ENCODE peak calls at places on chromosomes 5 and 9, in ten cellular contexts. One of them, this sample, is unnamed.

GRCh38 chr5:34923694-34924461 is 5.5 kb upstream of the DNAJC21 start:
- DNase-seq in RCC 7860: peak
- DNase-seq in D341Med: no peak
- DNase-seq in activated naive CD4-positive, alpha-beta T cell treated with Interleukin-2 at 50 U/mL for 16 hours: peak
- DNase-seq in activated T-helper 1 cell treated with Interleukin-2 at 50 U/mL for 16 hours: no peak
- DNase-seq in GM04503: peak
- DNase-seq in hypothalamus: no peak
- DNase-seq in HT1080: peak
- DNase-seq in activated effector memory CD4-positive, alpha-beta T cell treated with Interleukin-2 at 50 U/mL for 16 hours: no peak
- DNase-seq in GM23248: peak
- DNase-seq in this sample: peak

GRCh38 chr9:133708123-133708769 is 29.9 kb downstream of the SARDH start:
- DNase-seq in RCC 7860: no peak
- DNase-seq in D341Med: no peak
- DNase-seq in activated naive CD4-positive, alpha-beta T cell treated with Interleukin-2 at 50 U/mL for 16 hours: no peak
- DNase-seq in activated T-helper 1 cell treated with Interleukin-2 at 50 U/mL for 16 hours: no peak
- DNase-seq in GM04503: no peak
- DNase-seq in hypothalamus: no peak
- DNase-seq in HT1080: no peak
- DNase-seq in activated effector memory CD4-positive, alpha-beta T cell treated with Interleukin-2 at 50 U/mL for 16 hours: no peak
- DNase-seq in GM23248: no peak
- DNase-seq in this sample: no peak

GRCh38 chr9:129587487-129588262 is 33.2 kb downstream of the C9orf50 start:
- DNase-seq in RCC 7860: no peak
- DNase-seq in D341Med: no peak
- DNase-seq in activated naive CD4-positive, alpha-beta T cell treated with Interleukin-2 at 50 U/mL for 16 hours: no peak
- DNase-seq in activated T-helper 1 cell treated with Interleukin-2 at 50 U/mL for 16 hours: no peak
- DNase-seq in GM04503: no peak
- DNase-seq in hypothalamus: no peak
- DNase-seq in HT1080: peak
- DNase-seq in activated effector memory CD4-positive, alpha-beta T cell treated with Interleukin-2 at 50 U/mL for 16 hours: no peak
- DNase-seq in GM23248: no peak
- DNase-seq in this sample: peak

GRCh38 chr9:94156549-94157407 is 72.5 kb downstream of the PTPDC1 start:
- DNase-seq in RCC 7860: peak
- DNase-seq in D341Med: no peak
- DNase-seq in activated naive CD4-positive, alpha-beta T cell treated with Interleukin-2 at 50 U/mL for 16 hours: no peak
- DNase-seq in activated T-helper 1 cell treated with Interleukin-2 at 50 U/mL for 16 hours: no peak
- DNase-seq in GM04503: no peak
- DNase-seq in hypothalamus: peak
- DNase-seq in HT1080: peak
- DNase-seq in activated effector memory CD4-positive, alpha-beta T cell treated with Interleukin-2 at 50 U/mL for 16 hours: no peak
- DNase-seq in GM23248: peak
- DNase-seq in this sample: peak

GRCh38 chr9:135760465-135760864 is 58.5 kb downstream of the KCNT1 start:
- DNase-seq in RCC 7860: no peak
- DNase-seq in D341Med: no peak
- DNase-seq in activated naive CD4-positive, alpha-beta T cell treated with Interleukin-2 at 50 U/mL for 16 hours: no peak
- DNase-seq in activated T-helper 1 cell treated with Interleukin-2 at 50 U/mL for 16 hours: no peak
- DNase-seq in GM04503: no peak
- DNase-seq in hypothalamus: no peak
- DNase-seq in HT1080: no peak
- DNase-seq in activated effector memory CD4-positive, alpha-beta T cell treated with Interleukin-2 at 50 U/mL for 16 hours: no peak
- DNase-seq in GM23248: no peak
- DNase-seq in this sample: no peak

GRCh38 chr5:11683666-11684065 is 220.6 kb downstream of the CTNND2 start:
- DNase-seq in RCC 7860: no peak
- DNase-seq in D341Med: no peak
- DNase-seq in activated naive CD4-positive, alpha-beta T cell treated with Interleukin-2 at 50 U/mL for 16 hours: no peak
- DNase-seq in activated T-helper 1 cell treated with Interleukin-2 at 50 U/mL for 16 hours: no peak
- DNase-seq in GM04503: no peak
- DNase-seq in hypothalamus: no peak
- DNase-seq in HT1080: no peak
- DNase-seq in activated effector memory CD4-positive, alpha-beta T cell treated with Interleukin-2 at 50 U/mL for 16 hours: no peak
- DNase-seq in GM23248: no peak
- DNase-seq in this sample: no peak

GRCh38 chr5:143226361-143226760 is 177.1 kb downstream of the NR3C1 start:
- DNase-seq in RCC 7860: no peak
- DNase-seq in D341Med: no peak
- DNase-seq in activated naive CD4-positive, alpha-beta T cell treated with Interleukin-2 at 50 U/mL for 16 hours: no peak
- DNase-seq in activated T-helper 1 cell treated with Interleukin-2 at 50 U/mL for 16 hours: no peak
- DNase-seq in GM04503: no peak
- DNase-seq in hypothalamus: no peak
- DNase-seq in HT1080: no peak
- DNase-seq in activated effector memory CD4-positive, alpha-beta T cell treated with Interleukin-2 at 50 U/mL for 16 hours: no peak
- DNase-seq in GM23248: no peak
- DNase-seq in this sample: peak

GRCh38 chr9:136799079-136799853 is 3.1 kb downstream of the CCDC183 start:
- DNase-seq in RCC 7860: peak
- DNase-seq in D341Med: no peak
- DNase-seq in activated naive CD4-positive, alpha-beta T cell treated with Interleukin-2 at 50 U/mL for 16 hours: no peak
- DNase-seq in activated T-helper 1 cell treated with Interleukin-2 at 50 U/mL for 16 hours: no peak
- DNase-seq in GM04503: no peak
- DNase-seq in hypothalamus: no peak
- DNase-seq in HT1080: no peak
- DNase-seq in activated effector memory CD4-positive, alpha-beta T cell treated with Interleukin-2 at 50 U/mL for 16 hours: no peak
- DNase-seq in GM23248: peak
- DNase-seq in this sample: peak

GRCh38 chr5:32600057-32600622 is 14.8 kb downstream of the SUB1 start:
- DNase-seq in RCC 7860: peak
- DNase-seq in D341Med: no peak
- DNase-seq in activated naive CD4-positive, alpha-beta T cell treated with Interleukin-2 at 50 U/mL for 16 hours: no peak
- DNase-seq in activated T-helper 1 cell treated with Interleukin-2 at 50 U/mL for 16 hours: no peak
- DNase-seq in GM04503: peak
- DNase-seq in hypothalamus: no peak
- DNase-seq in HT1080: peak
- DNase-seq in activated effector memory CD4-positive, alpha-beta T cell treated with Interleukin-2 at 50 U/mL for 16 hours: no peak
- DNase-seq in GM23248: peak
- DNase-seq in this sample: no peak

GRCh38 chr5:73448072-73448432 is 525 bp downstream of the FOXD1 start:
- DNase-seq in RCC 7860: peak
- DNase-seq in D341Med: peak
- DNase-seq in activated naive CD4-positive, alpha-beta T cell treated with Interleukin-2 at 50 U/mL for 16 hours: no peak
- DNase-seq in activated T-helper 1 cell treated with Interleukin-2 at 50 U/mL for 16 hours: no peak
- DNase-seq in GM04503: no peak
- DNase-seq in hypothalamus: no peak
- DNase-seq in HT1080: peak
- DNase-seq in activated effector memory CD4-positive, alpha-beta T cell treated with Interleukin-2 at 50 U/mL for 16 hours: no peak
- DNase-seq in GM23248: no peak
- DNase-seq in this sample: peak

GRCh38 chr9:92850898-92851297 is 26.9 kb downstream of the ZNF484 start:
- DNase-seq in RCC 7860: no peak
- DNase-seq in D341Med: no peak
- DNase-seq in activated naive CD4-positive, alpha-beta T cell treated with Interleukin-2 at 50 U/mL for 16 hours: no peak
- DNase-seq in activated T-helper 1 cell treated with Interleukin-2 at 50 U/mL for 16 hours: no peak
- DNase-seq in GM04503: no peak
- DNase-seq in hypothalamus: no peak
- DNase-seq in HT1080: no peak
- DNase-seq in activated effector memory CD4-positive, alpha-beta T cell treated with Interleukin-2 at 50 U/mL for 16 hours: no peak
- DNase-seq in GM23248: no peak
- DNase-seq in this sample: peak

GRCh38 chr5:55149396-55149795 is 10.6 kb upstream of the GPX8 start:
- DNase-seq in RCC 7860: no peak
- DNase-seq in D341Med: no peak
- DNase-seq in activated naive CD4-positive, alpha-beta T cell treated with Interleukin-2 at 50 U/mL for 16 hours: no peak
- DNase-seq in activated T-helper 1 cell treated with Interleukin-2 at 50 U/mL for 16 hours: no peak
- DNase-seq in GM04503: no peak
- DNase-seq in hypothalamus: no peak
- DNase-seq in HT1080: no peak
- DNase-seq in activated effector memory CD4-positive, alpha-beta T cell treated with Interleukin-2 at 50 U/mL for 16 hours: no peak
- DNase-seq in GM23248: no peak
- DNase-seq in this sample: no peak

GRCh38 chr9:24245988-24246387 is 299.7 kb downstream of the IZUMO3 start:
- DNase-seq in RCC 7860: peak
- DNase-seq in D341Med: peak
- DNase-seq in activated naive CD4-positive, alpha-beta T cell treated with Interleukin-2 at 50 U/mL for 16 hours: no peak
- DNase-seq in activated T-helper 1 cell treated with Interleukin-2 at 50 U/mL for 16 hours: no peak
- DNase-seq in GM04503: no peak
- DNase-seq in hypothalamus: no peak
- DNase-seq in HT1080: peak
- DNase-seq in activated effector memory CD4-positive, alpha-beta T cell treated with Interleukin-2 at 50 U/mL for 16 hours: no peak
- DNase-seq in GM23248: peak
- DNase-seq in this sample: peak

GRCh38 chr5:35877655-35878054 is 21.0 kb downstream of the IL7R start:
- DNase-seq in RCC 7860: peak
- DNase-seq in D341Med: no peak
- DNase-seq in activated naive CD4-positive, alpha-beta T cell treated with Interleukin-2 at 50 U/mL for 16 hours: no peak
- DNase-seq in activated T-helper 1 cell treated with Interleukin-2 at 50 U/mL for 16 hours: no peak
- DNase-seq in GM04503: no peak
- DNase-seq in hypothalamus: no peak
- DNase-seq in HT1080: no peak
- DNase-seq in activated effector memory CD4-positive, alpha-beta T cell treated with Interleukin-2 at 50 U/mL for 16 hours: no peak
- DNase-seq in GM23248: no peak
- DNase-seq in this sample: no peak

GRCh38 chr9:121213136-121213806 is 11.6 kb upstream of the RAB14 start:
- DNase-seq in RCC 7860: peak
- DNase-seq in D341Med: peak
- DNase-seq in activated naive CD4-positive, alpha-beta T cell treated with Interleukin-2 at 50 U/mL for 16 hours: peak
- DNase-seq in activated T-helper 1 cell treated with Interleukin-2 at 50 U/mL for 16 hours: peak
- DNase-seq in GM04503: peak
- DNase-seq in hypothalamus: peak
- DNase-seq in HT1080: peak
- DNase-seq in activated effector memory CD4-positive, alpha-beta T cell treated with Interleukin-2 at 50 U/mL for 16 hours: peak
- DNase-seq in GM23248: peak
- DNase-seq in this sample: peak

GRCh38 chr5:117504245-117504644 is 929.6 kb upstream of the SEMA6A start:
- DNase-seq in RCC 7860: no peak
- DNase-seq in D341Med: no peak
- DNase-seq in activated naive CD4-positive, alpha-beta T cell treated with Interleukin-2 at 50 U/mL for 16 hours: no peak
- DNase-seq in activated T-helper 1 cell treated with Interleukin-2 at 50 U/mL for 16 hours: no peak
- DNase-seq in GM04503: no peak
- DNase-seq in hypothalamus: no peak
- DNase-seq in HT1080: no peak
- DNase-seq in activated effector memory CD4-positive, alpha-beta T cell treated with Interleukin-2 at 50 U/mL for 16 hours: no peak
- DNase-seq in GM23248: no peak
- DNase-seq in this sample: no peak

GRCh38 chr9:96644137-96644536 is 11.0 kb downstream of the PRXL2C start:
- DNase-seq in RCC 7860: no peak
- DNase-seq in D341Med: no peak
- DNase-seq in activated naive CD4-positive, alpha-beta T cell treated with Interleukin-2 at 50 U/mL for 16 hours: no peak
- DNase-seq in activated T-helper 1 cell treated with Interleukin-2 at 50 U/mL for 16 hours: no peak
- DNase-seq in GM04503: no peak
- DNase-seq in hypothalamus: no peak
- DNase-seq in HT1080: no peak
- DNase-seq in activated effector memory CD4-positive, alpha-beta T cell treated with Interleukin-2 at 50 U/mL for 16 hours: no peak
- DNase-seq in GM23248: no peak
- DNase-seq in this sample: peak

This sample was measured in NCI-H69.